ENCODE peak calls at places on chromosomes 13 and 19, in four cellular contexts. P, O, Z and M are unnamed samples.

GRCh38 chr13:113904411-113904810 is 40.5 kb upstream of the GAS6 start:
- DNase-seq in P (peak; percentile 48), O (no peak), Z (no peak), M (peak; percentile 41)

GRCh38 chr19:8334458-8335342 is 8.4 kb downstream of the KANK3 start:
- DNase-seq in O (peak; percentile 68), P (peak; percentile 65), Z (no peak), M (peak; percentile 49)

GRCh38 chr13:49240017-49240416 is 7.7 kb upstream of the CDADC1 start:
- DNase-seq in Z (no peak), P (peak; percentile 64), O (peak; percentile 40), M (peak; percentile 14)

GRCh38 chr13:33940256-33940655 is 122.3 kb downstream of the RFC3 start:
- DNase-seq in P (no peak), O (no peak), Z (no peak), M (no peak)

GRCh38 chr19:12749938-12750521 is 1.6 kb upstream of the BEST2 start:
- DNase-seq in Z (no peak), P (peak; percentile 76), O (peak; percentile 21), M (no peak)

GRCh38 chr13:102845630-102846260 is at the start of gene ERCC5:
- DNase-seq in Z (peak; percentile 79), P (peak; percentile 96), O (peak; percentile 96), M (peak; percentile 88)

GRCh38 chr13:40772765-40773473 is 1.9 kb upstream of the MRPS31 start:
- DNase-seq in Z (no peak), O (no peak), P (no peak), M (no peak)

GRCh38 chr13:108176685-108177274 is 38.6 kb downstream of the LIG4 start:
- DNase-seq in P (peak; percentile 67), Z (no peak), O (peak; percentile 25), M (peak; percentile 51)

GRCh38 chr19:1808395-1808731 is 3.7 kb downstream of the ATP8B3 start:
- DNase-seq in Z (no peak), O (no peak), P (no peak), M (no peak)

GRCh38 chr13:28493740-28494536 is 990 bp downstream of the FLT1 start:
- DNase-seq in O (no peak), P (no peak), Z (no peak), M (no peak)

GRCh38 chr13:43872181-43872580 is 7.4 kb downstream of the CCDC122 start:
- DNase-seq in P (no peak), O (no peak), Z (no peak), M (no peak)

DNA sequence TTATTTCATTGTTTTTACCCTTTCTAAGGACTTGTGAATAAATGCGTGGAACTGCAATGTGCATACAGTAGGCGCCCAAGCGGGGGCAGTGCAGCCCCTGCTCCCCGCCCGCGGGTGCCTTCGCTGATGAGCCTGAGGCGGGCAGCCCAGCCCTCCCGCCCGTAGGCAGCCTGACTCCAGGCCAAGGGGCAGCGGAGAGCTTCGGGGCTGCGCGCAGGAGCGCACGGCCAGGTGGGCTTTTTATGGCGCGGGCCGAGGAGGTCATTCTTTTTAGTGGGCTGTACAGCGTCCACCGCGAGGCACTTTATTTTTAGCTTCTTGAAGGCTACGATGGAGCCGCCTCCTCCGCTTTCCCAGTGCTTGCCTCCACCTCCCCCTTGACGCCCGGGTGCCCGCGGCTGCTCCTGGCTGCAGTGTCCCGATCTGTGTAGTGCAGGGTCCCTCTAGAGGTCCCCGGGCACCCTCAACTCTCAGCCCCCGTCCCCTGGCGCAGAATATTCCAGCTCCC is 60.5 kb downstream of the CCNE1 start:
- DNase-seq in O (peak; percentile 34), Z (no peak), P (peak; percentile 26), M (peak; percentile 38)
- TF ChIP-seq CTCF in O (no peak), Z (no peak), P (peak; percentile 23), M (no peak)

DNA sequence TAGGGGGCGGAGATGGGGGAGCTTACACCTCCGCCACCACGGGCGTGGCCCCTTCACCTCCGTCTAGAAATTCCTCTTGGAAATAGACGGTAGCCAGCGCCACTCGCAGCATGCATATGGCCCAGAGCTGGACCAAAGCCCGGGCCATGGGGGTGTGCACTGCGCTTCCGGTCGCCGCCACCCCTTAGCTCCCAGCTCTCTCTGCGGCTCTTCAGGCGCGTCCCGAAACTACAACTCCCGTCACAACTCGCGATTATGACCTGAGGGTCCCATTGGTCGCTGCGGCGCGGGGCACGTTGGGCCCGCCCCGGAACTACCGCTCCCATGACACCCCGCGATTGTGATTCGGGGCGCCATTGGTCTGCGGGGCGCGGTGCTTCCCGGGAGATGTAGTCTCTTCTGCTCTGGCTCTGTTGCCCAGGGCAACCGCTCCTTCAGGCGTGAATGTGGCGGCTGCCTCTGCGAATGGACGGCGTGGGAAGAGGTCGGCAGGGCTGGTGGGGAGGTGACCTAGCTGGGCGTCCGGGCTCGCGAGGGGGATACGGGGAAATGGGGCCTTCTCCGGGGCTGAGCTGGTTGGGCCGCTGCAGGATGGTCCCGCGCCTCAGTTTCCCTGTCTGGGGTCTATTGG is at the start of the genes C19orf44 and CALR3:
- DNase-seq in O (peak; percentile 99), P (peak; percentile 99), Z (peak; percentile 96), M (peak; percentile 96)
- TF ChIP-seq CTCF in O (no peak), P (peak; percentile 9), Z (no peak), M (no peak)

GRCh38 chr19:17554968-17555479 is 425 bp upstream of the COLGALT1 start:
- DNase-seq in P (no peak), O (no peak), Z (no peak), M (no peak)
- TF ChIP-seq CTCF in P (no peak), O (no peak), Z (no peak), M (no peak)

DNA sequence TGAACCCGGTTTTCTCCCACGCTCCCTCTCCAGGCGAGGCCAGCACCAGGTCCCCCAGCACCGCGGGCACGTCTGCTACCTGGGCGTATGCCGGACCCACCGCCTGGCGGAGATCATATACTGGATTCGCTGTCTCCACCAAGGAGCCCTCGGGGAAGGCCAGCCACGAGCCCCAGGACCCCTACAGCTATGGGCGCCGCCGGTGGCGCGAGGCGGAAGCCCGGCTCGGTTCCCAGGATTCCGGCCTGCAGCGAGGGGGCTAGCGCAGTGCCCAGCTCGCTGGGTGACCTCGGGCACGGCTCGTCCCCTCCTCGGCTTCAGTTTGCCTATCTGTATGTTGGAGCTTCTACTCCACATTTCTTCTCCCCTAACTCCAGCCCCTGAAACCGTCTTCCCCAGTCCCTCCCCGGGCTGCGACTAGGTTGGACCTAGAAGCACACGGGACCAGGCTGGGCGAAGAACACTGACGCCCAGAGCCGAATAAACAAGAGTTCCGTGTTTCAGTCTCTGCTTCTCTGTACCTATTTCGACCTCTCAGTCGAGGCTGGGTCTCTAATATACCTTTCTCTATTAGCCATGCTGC is 752 bp upstream of the CPT1C start:
- DNase-seq in P (no peak), Z (no peak), O (no peak), M (no peak)
- TF ChIP-seq CTCF in P (no peak), Z (no peak), O (no peak), M (peak; percentile 18)

GRCh38 chr13:66612983-66613382 is 617.2 kb downstream of the PCDH9 start:
- DNase-seq in Z (no peak), P (no peak), O (no peak), M (no peak)

GRCh38 chr13:66624302-66624701 is 605.8 kb downstream of the PCDH9 start:
- DNase-seq in Z (no peak), O (no peak), P (no peak), M (no peak)

GRCh38 chr13:66617786-66618185 is 612.4 kb downstream of the PCDH9 start:
- DNase-seq in P (no peak), O (no peak), Z (no peak), M (no peak)

GRCh38 chr13:66623129-66623528 is 607.0 kb downstream of the PCDH9 start:
- DNase-seq in P (no peak), O (no peak), Z (no peak), M (no peak)

DNA sequence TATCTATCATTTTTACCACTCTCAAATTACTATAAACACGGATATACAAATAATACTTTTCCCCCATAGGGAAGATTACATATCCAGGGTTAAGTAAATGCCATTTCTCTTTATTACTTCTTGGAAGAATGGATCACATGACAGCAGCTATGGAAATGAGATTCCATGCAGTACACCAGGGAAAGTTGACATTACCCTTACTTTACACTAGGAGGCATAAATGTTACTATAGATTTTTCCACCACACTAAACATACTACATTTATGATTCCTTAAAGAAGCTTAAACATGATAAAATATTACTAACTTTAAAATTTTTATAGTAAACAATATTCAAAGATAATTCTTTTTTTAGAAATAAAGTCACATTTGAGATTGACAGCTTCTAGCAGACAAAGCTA is 611.4 kb downstream of the PCDH9 start:
- DNase-seq in P (peak; percentile 76), O (peak; percentile 67), Z (peak; percentile 11), M (no peak)
- TF ChIP-seq CTCF in P (peak; percentile 59), O (peak; percentile 51), Z (peak; percentile 69), M (peak; percentile 58)

GRCh38 chr19:37988758-37989635 is 82.0 kb downstream of the SIPA1L3 start:
- DNase-seq in O (no peak), P (peak; percentile 65), Z (no peak), M (no peak)

GRCh38 chr19:37991841-37992248 is 84.8 kb downstream of the SIPA1L3 start:
- DNase-seq in Z (no peak), O (no peak), P (peak; percentile 35), M (no peak)

GRCh38 chr19:37991176-37991835 is 84.3 kb downstream of the SIPA1L3 start:
- DNase-seq in Z (no peak), P (no peak), O (peak; percentile 13), M (no peak)

GRCh38 chr19:37989855-37990254 is 82.8 kb downstream of the SIPA1L3 start:
- DNase-seq in Z (no peak), O (peak; percentile 8), P (no peak), M (no peak)

GRCh38 chr19:37990362-37990761 is 83.4 kb downstream of the SIPA1L3 start:
- DNase-seq in P (peak; percentile 28), Z (no peak), O (no peak), M (no peak)
- TF ChIP-seq CTCF in P (no peak), Z (no peak), O (no peak), M (no peak)

GRCh38 chr19:35493971-35494370 is 3.7 kb upstream of the KRTDAP start:
- DNase-seq in Z (no peak), O (no peak), P (no peak), M (no peak)

GRCh38 chr19:35487821-35488220 is 2.4 kb downstream of the KRTDAP start:
- DNase-seq in O (no peak), Z (no peak), P (no peak), M (no peak)

GRCh38 chr19:35488677-35489076 is 1.6 kb downstream of the KRTDAP start:
- DNase-seq in P (no peak), O (no peak), Z (no peak), M (no peak)

GRCh38 chr19:35491838-35492360 is 1.6 kb upstream of the KRTDAP start:
- DNase-seq in P (no peak), Z (no peak), O (no peak), M (no peak)

GRCh38 chr19:35490364-35490763 is at the start of gene KRTDAP:
- DNase-seq in O (no peak), P (no peak), Z (no peak), M (no peak)
- TF ChIP-seq CTCF in O (no peak), P (no peak), Z (no peak), M (no peak)